ENCODE peak calls at places on chromosomes 12 and 14, in ten cellular contexts. One of them, this sample, is unnamed. For H3K36me3, the result is how much of the 10 kb centered on the place peaks cover.

GRCh38 chr12:13864081-13864673 is 117.2 kb downstream of the GRIN2B start:
- DNase-seq in IMR-90: peak
- DNase-seq in OCI-LY7: peak
- DNase-seq in upper lobe of right lung: peak
- DNase-seq in suprapubic skin: peak
- DNase-seq in pancreas: peak
- DNase-seq in BJ: peak
- DNase-seq in cardiac muscle cell: peak
- DNase-seq in kidney epithelial cell: peak
- DNase-seq in adrenal gland: peak
- DNase-seq in this sample: peak

GRCh38 chr12:3614806-3615466 is 123.9 kb downstream of the PRMT8 start:
- DNase-seq in adrenal gland: no peak
- DNase-seq in IMR-90: no peak
- DNase-seq in kidney epithelial cell: no peak
- DNase-seq in OCI-LY7: no peak
- DNase-seq in upper lobe of right lung: no peak
- DNase-seq in cardiac muscle cell: no peak
- DNase-seq in pancreas: peak
- DNase-seq in suprapubic skin: no peak
- DNase-seq in BJ: no peak
- DNase-seq in this sample: no peak

GRCh38 chr12:54068423-54069070 is 14.9 kb downstream of the HOXC4 start:
- DNase-seq in suprapubic skin: no peak
- DNase-seq in BJ: no peak
- DNase-seq in kidney epithelial cell: no peak
- DNase-seq in pancreas: no peak
- DNase-seq in cardiac muscle cell: no peak
- DNase-seq in adrenal gland: no peak
- DNase-seq in IMR-90: no peak
- DNase-seq in upper lobe of right lung: no peak
- DNase-seq in OCI-LY7: no peak
- DNase-seq in this sample: no peak

GRCh38 chr14:67187826-67188225 is 1.4 kb upstream of the GARIN2 start:
- DNase-seq in adrenal gland: no peak
- DNase-seq in cardiac muscle cell: peak
- DNase-seq in pancreas: no peak
- DNase-seq in OCI-LY7: no peak
- DNase-seq in BJ: no peak
- DNase-seq in upper lobe of right lung: no peak
- DNase-seq in kidney epithelial cell: peak
- DNase-seq in IMR-90: peak
- DNase-seq in suprapubic skin: no peak
- DNase-seq in this sample: peak

GRCh38 chr12:53805067-53805466 is 53.3 kb upstream of the CISTR start:
- DNase-seq in OCI-LY7: no peak
- DNase-seq in pancreas: no peak
- DNase-seq in suprapubic skin: no peak
- DNase-seq in IMR-90: peak
- DNase-seq in adrenal gland: no peak
- DNase-seq in BJ: no peak
- DNase-seq in upper lobe of right lung: no peak
- DNase-seq in kidney epithelial cell: no peak
- DNase-seq in cardiac muscle cell: peak
- DNase-seq in this sample: no peak

GRCh38 chr12:42504049-42504448 is 85.5 kb downstream of the PRICKLE1 start:
- DNase-seq in BJ: no peak
- DNase-seq in pancreas: no peak
- DNase-seq in kidney epithelial cell: no peak
- DNase-seq in adrenal gland: no peak
- DNase-seq in IMR-90: peak
- DNase-seq in upper lobe of right lung: no peak
- DNase-seq in OCI-LY7: no peak
- DNase-seq in cardiac muscle cell: peak
- DNase-seq in suprapubic skin: no peak
- DNase-seq in this sample: peak

GRCh38 chr14:100076630-100077029 is 11.4 kb downstream of the EVL start:
- DNase-seq in kidney epithelial cell: no peak
- DNase-seq in adrenal gland: peak
- DNase-seq in BJ: peak
- DNase-seq in upper lobe of right lung: peak
- DNase-seq in pancreas: no peak
- DNase-seq in suprapubic skin: peak
- DNase-seq in cardiac muscle cell: peak
- DNase-seq in IMR-90: peak
- DNase-seq in OCI-LY7: no peak
- DNase-seq in this sample: no peak

GRCh38 chr14:94426526-94426925 is 26.1 kb downstream of the SERPINA11 start:
- DNase-seq in pancreas: no peak
- DNase-seq in suprapubic skin: no peak
- DNase-seq in IMR-90: no peak
- DNase-seq in BJ: no peak
- DNase-seq in kidney epithelial cell: no peak
- DNase-seq in OCI-LY7: no peak
- DNase-seq in cardiac muscle cell: no peak
- DNase-seq in adrenal gland: no peak
- DNase-seq in upper lobe of right lung: no peak
- DNase-seq in this sample: no peak

GRCh38 chr12:49643961-49644619 is 20.7 kb downstream of the PRPF40B start:
- DNase-seq in suprapubic skin: no peak
- DNase-seq in cardiac muscle cell: no peak
- DNase-seq in adrenal gland: no peak
- DNase-seq in kidney epithelial cell: no peak
- DNase-seq in OCI-LY7: no peak
- DNase-seq in IMR-90: no peak
- DNase-seq in pancreas: peak
- DNase-seq in BJ: no peak
- DNase-seq in upper lobe of right lung: no peak
- DNase-seq in this sample: no peak

GRCh38 chr12:49645151-49646039 is 22.0 kb downstream of the PRPF40B start:
- DNase-seq in IMR-90: no peak
- DNase-seq in adrenal gland: no peak
- DNase-seq in OCI-LY7: no peak
- DNase-seq in suprapubic skin: no peak
- DNase-seq in cardiac muscle cell: no peak
- DNase-seq in BJ: no peak
- DNase-seq in pancreas: peak
- DNase-seq in upper lobe of right lung: no peak
- DNase-seq in kidney epithelial cell: no peak
- DNase-seq in this sample: peak

GRCh38 chr12:49643135-49643534 is 19.8 kb downstream of the PRPF40B start:
- DNase-seq in pancreas: peak
- DNase-seq in OCI-LY7: no peak
- DNase-seq in kidney epithelial cell: no peak
- DNase-seq in cardiac muscle cell: no peak
- DNase-seq in IMR-90: no peak
- DNase-seq in upper lobe of right lung: no peak
- DNase-seq in BJ: no peak
- DNase-seq in suprapubic skin: no peak
- DNase-seq in adrenal gland: no peak
- DNase-seq in this sample: no peak

GRCh38 chr12:49646331-49646830 is 23.0 kb downstream of the PRPF40B start:
- DNase-seq in cardiac muscle cell: no peak
- DNase-seq in BJ: no peak
- DNase-seq in IMR-90: no peak
- DNase-seq in suprapubic skin: no peak
- DNase-seq in OCI-LY7: no peak
- DNase-seq in pancreas: peak
- DNase-seq in kidney epithelial cell: no peak
- DNase-seq in adrenal gland: no peak
- DNase-seq in upper lobe of right lung: no peak
- DNase-seq in this sample: peak

DNA sequence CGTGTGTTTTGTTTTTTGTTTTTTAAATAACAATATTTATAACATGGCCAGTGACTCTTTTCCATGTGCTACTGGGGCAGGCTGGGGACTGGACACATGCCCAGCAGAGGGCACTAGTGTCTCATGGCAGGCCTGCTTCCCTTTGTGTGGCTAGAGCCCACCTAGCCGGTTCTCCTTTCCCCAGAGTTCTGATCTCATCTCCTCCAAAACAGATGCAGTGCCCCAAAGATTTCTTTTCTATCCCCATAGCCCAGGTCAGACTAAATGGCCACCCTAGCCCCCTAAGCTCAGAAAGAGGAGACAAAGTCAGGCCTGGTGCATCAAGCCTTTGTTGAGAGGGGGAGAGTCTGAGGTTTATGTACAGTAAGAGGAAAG is 21.2 kb downstream of the PRPF40B start:
- DNase-seq in OCI-LY7: peak
- DNase-seq in adrenal gland: peak
- DNase-seq in suprapubic skin: no peak
- DNase-seq in cardiac muscle cell: peak
- DNase-seq in IMR-90: peak
- DNase-seq in pancreas: peak
- DNase-seq in kidney epithelial cell: peak
- DNase-seq in upper lobe of right lung: peak
- DNase-seq in BJ: no peak
- DNase-seq in this sample: peak
- TF ChIP-seq CTCF in OCI-LY7: peak
- TF ChIP-seq CTCF in adrenal gland: peak
- TF ChIP-seq CTCF in suprapubic skin: peak
- TF ChIP-seq CTCF in cardiac muscle cell: peak
- TF ChIP-seq CTCF in IMR-90: peak
- TF ChIP-seq CTCF in pancreas: peak
- TF ChIP-seq CTCF in kidney epithelial cell: peak
- TF ChIP-seq CTCF in upper lobe of right lung: peak
- TF ChIP-seq CTCF in BJ: peak
- TF ChIP-seq CTCF in this sample: peak

DNA sequence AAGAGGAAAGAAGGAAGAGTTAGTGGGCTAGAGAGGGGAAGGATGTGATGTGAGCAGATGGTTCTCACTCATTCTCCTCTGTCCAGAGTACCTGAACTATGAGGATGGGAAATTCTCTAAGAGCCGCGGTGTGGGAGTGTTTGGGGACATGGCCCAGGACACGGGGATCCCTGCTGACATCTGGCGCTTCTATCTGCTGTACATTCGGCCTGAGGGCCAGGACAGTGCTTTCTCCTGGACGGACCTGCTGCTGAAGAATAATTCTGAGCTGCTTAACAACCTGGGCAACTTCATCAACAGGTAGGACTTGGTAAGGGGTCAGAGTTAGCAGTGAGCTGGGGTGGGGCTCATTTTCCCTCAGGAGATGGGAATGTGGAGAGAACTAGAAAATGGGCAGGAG is 7.6 kb downstream of the DDIT3 start:
- DNase-seq in pancreas: no peak
- DNase-seq in kidney epithelial cell: no peak
- DNase-seq in BJ: no peak
- DNase-seq in adrenal gland: no peak
- DNase-seq in upper lobe of right lung: no peak
- DNase-seq in OCI-LY7: no peak
- DNase-seq in cardiac muscle cell: no peak
- DNase-seq in IMR-90: no peak
- DNase-seq in suprapubic skin: no peak
- DNase-seq in this sample: no peak
- H3K36me3 ChIP-seq in pancreas: under half
- H3K36me3 ChIP-seq in kidney epithelial cell: under half
- H3K36me3 ChIP-seq in BJ: under half
- H3K36me3 ChIP-seq in adrenal gland: half or more
- H3K36me3 ChIP-seq in upper lobe of right lung: half or more
- H3K36me3 ChIP-seq in OCI-LY7: half or more
- H3K36me3 ChIP-seq in cardiac muscle cell: half or more
- H3K36me3 ChIP-seq in IMR-90: half or more
- H3K36me3 ChIP-seq in suprapubic skin: half or more
- H3K36me3 ChIP-seq in this sample: half or more

DNA sequence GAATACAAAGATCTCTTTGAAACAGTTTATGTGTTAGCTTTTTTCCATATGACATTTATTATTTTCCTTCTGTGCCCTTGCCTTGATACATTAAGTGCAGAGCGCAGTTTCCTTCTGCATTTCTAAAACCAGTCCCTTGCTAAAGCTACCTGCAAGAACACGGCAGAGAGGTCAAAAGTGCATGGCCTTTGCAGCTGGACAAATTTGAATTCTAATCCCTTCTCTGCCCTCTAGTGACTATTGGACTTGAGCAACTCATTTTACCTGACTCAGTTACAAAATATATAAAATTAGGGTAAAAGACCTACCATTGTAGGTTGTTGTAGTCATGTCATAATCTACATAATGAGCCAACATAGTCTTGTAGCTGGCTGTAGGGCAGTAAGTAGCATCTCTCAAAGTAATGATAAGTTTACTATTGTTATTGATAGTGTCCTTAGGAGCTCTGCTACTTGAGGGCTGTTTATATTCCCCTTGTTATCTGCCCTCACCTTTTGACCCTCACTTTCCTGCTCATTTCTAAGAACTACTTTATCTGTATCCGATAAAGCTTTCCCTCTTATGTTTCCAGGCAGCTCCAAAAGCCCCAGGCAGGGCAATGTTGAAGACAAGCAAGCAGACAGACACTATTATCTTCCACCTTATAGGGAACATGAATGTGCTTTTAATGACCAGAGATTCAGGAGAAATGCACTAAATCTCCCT is 120.0 kb upstream of the PDZRN4 start:
- DNase-seq in BJ: no peak
- DNase-seq in pancreas: no peak
- DNase-seq in IMR-90: no peak
- DNase-seq in kidney epithelial cell: no peak
- DNase-seq in suprapubic skin: no peak
- DNase-seq in adrenal gland: no peak
- DNase-seq in cardiac muscle cell: no peak
- DNase-seq in upper lobe of right lung: no peak
- DNase-seq in OCI-LY7: no peak
- DNase-seq in this sample: no peak
- TF ChIP-seq CTCF in BJ: no peak
- TF ChIP-seq CTCF in pancreas: no peak
- TF ChIP-seq CTCF in IMR-90: no peak
- TF ChIP-seq CTCF in kidney epithelial cell: no peak
- TF ChIP-seq CTCF in suprapubic skin: no peak
- TF ChIP-seq CTCF in adrenal gland: no peak
- TF ChIP-seq CTCF in cardiac muscle cell: no peak
- TF ChIP-seq CTCF in upper lobe of right lung: no peak
- TF ChIP-seq CTCF in OCI-LY7: no peak
- TF ChIP-seq CTCF in this sample: no peak

GRCh38 chr12:27796093-27796492 is 16.1 kb upstream of the MANSC4 start:
- DNase-seq in cardiac muscle cell: no peak
- DNase-seq in OCI-LY7: no peak
- DNase-seq in IMR-90: no peak
- DNase-seq in pancreas: no peak
- DNase-seq in adrenal gland: no peak
- DNase-seq in kidney epithelial cell: no peak
- DNase-seq in suprapubic skin: no peak
- DNase-seq in BJ: no peak
- DNase-seq in upper lobe of right lung: no peak
- DNase-seq in this sample: no peak
- H3K36me3 ChIP-seq in cardiac muscle cell: under half
- H3K36me3 ChIP-seq in OCI-LY7: half or more
- H3K36me3 ChIP-seq in IMR-90: under half
- H3K36me3 ChIP-seq in pancreas: under half
- H3K36me3 ChIP-seq in adrenal gland: under half
- H3K36me3 ChIP-seq in kidney epithelial cell: under half
- H3K36me3 ChIP-seq in suprapubic skin: half or more
- H3K36me3 ChIP-seq in BJ: under half
- H3K36me3 ChIP-seq in upper lobe of right lung: half or more
- H3K36me3 ChIP-seq in this sample: under half

DNA sequence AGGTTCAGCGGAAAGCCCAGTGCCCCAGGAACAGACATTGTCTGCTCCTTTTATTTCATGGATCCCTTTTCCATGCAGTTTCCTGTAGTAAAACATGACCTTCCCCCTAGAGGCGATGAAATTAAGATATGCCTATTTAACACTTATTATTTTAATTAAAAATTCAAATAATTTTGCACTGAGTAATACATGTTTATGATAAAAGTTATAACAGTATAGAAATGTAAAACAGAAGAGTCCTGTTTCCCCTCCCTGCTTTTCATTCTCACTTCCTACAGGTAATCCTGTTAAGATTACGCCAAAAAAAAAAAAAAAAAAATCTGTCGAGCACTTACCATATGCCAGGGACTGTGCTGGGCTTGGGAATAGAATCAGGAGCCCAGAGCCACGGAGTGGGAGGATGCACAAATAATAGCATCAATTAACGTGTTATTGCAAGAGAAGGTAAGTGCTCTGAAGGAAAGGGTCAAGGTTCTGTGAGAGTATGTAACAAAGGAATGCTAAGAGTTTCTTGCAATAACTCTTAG is 830 bp upstream of the LPCAT3 start:
- DNase-seq in kidney epithelial cell: no peak
- DNase-seq in suprapubic skin: no peak
- DNase-seq in OCI-LY7: no peak
- DNase-seq in IMR-90: no peak
- DNase-seq in upper lobe of right lung: no peak
- DNase-seq in pancreas: no peak
- DNase-seq in cardiac muscle cell: no peak
- DNase-seq in BJ: no peak
- DNase-seq in adrenal gland: no peak
- DNase-seq in this sample: no peak
- TF ChIP-seq CTCF in kidney epithelial cell: no peak
- TF ChIP-seq CTCF in suprapubic skin: no peak
- TF ChIP-seq CTCF in OCI-LY7: no peak
- TF ChIP-seq CTCF in IMR-90: no peak
- TF ChIP-seq CTCF in upper lobe of right lung: no peak
- TF ChIP-seq CTCF in pancreas: no peak
- TF ChIP-seq CTCF in cardiac muscle cell: no peak
- TF ChIP-seq CTCF in BJ: no peak
- TF ChIP-seq CTCF in adrenal gland: no peak
- TF ChIP-seq CTCF in this sample: no peak